ENCODE peak calls at places on chromosomes 1 and 21, in seven cellular contexts. One of them, this sample, is unnamed.

GRCh38 chr1:46173361-46173856 is 1.5 kb upstream of the TSPAN1 start:
- DNase-seq in T-helper 2 cell: no peak
- DNase-seq in activated CD8-positive, alpha-beta memory T cell treated with anti-CD3 and anti-CD28 coated beads for 24 hours: no peak
- DNase-seq in fibroblast of gingiva: no peak
- DNase-seq in A172: peak
- DNase-seq in activated T-helper 1 cell treated with Interleukin-2 at 50 U/mL for 16 hours: no peak
- DNase-seq in brain microvascular endothelial cell: peak
- DNase-seq in this sample: no peak

GRCh38 chr1:87404306-87404705 is 75.6 kb downstream of the LMO4 start:
- DNase-seq in T-helper 2 cell: no peak
- DNase-seq in activated CD8-positive, alpha-beta memory T cell treated with anti-CD3 and anti-CD28 coated beads for 24 hours: no peak
- DNase-seq in fibroblast of gingiva: no peak
- DNase-seq in A172: no peak
- DNase-seq in activated T-helper 1 cell treated with Interleukin-2 at 50 U/mL for 16 hours: no peak
- DNase-seq in brain microvascular endothelial cell: no peak
- DNase-seq in this sample: no peak

GRCh38 chr1:155504207-155504606 is 58.4 kb downstream of the ASH1L start:
- DNase-seq in T-helper 2 cell: no peak
- DNase-seq in activated CD8-positive, alpha-beta memory T cell treated with anti-CD3 and anti-CD28 coated beads for 24 hours: no peak
- DNase-seq in fibroblast of gingiva: no peak
- DNase-seq in A172: peak
- DNase-seq in activated T-helper 1 cell treated with Interleukin-2 at 50 U/mL for 16 hours: no peak
- DNase-seq in brain microvascular endothelial cell: peak
- DNase-seq in this sample: peak

GRCh38 chr1:49408346-49408745 is 615.4 kb downstream of the AGBL4 start:
- DNase-seq in T-helper 2 cell: no peak
- DNase-seq in activated CD8-positive, alpha-beta memory T cell treated with anti-CD3 and anti-CD28 coated beads for 24 hours: no peak
- DNase-seq in fibroblast of gingiva: no peak
- DNase-seq in A172: peak
- DNase-seq in activated T-helper 1 cell treated with Interleukin-2 at 50 U/mL for 16 hours: no peak
- DNase-seq in brain microvascular endothelial cell: no peak
- DNase-seq in this sample: no peak

GRCh38 chr1:18830596-18830995 is 28.9 kb downstream of the TAS1R2 start:
- DNase-seq in T-helper 2 cell: no peak
- DNase-seq in activated CD8-positive, alpha-beta memory T cell treated with anti-CD3 and anti-CD28 coated beads for 24 hours: no peak
- DNase-seq in fibroblast of gingiva: no peak
- DNase-seq in A172: no peak
- DNase-seq in activated T-helper 1 cell treated with Interleukin-2 at 50 U/mL for 16 hours: no peak
- DNase-seq in brain microvascular endothelial cell: no peak
- DNase-seq in this sample: no peak

GRCh38 chr1:223203011-223203410 is 60.0 kb upstream of the TLR5 start:
- DNase-seq in T-helper 2 cell: no peak
- DNase-seq in activated CD8-positive, alpha-beta memory T cell treated with anti-CD3 and anti-CD28 coated beads for 24 hours: no peak
- DNase-seq in fibroblast of gingiva: no peak
- DNase-seq in A172: no peak
- DNase-seq in activated T-helper 1 cell treated with Interleukin-2 at 50 U/mL for 16 hours: no peak
- DNase-seq in brain microvascular endothelial cell: no peak
- DNase-seq in this sample: no peak

GRCh38 chr1:152997911-152998310 is 3.6 kb upstream of the SPRR3 start:
- DNase-seq in T-helper 2 cell: no peak
- DNase-seq in activated CD8-positive, alpha-beta memory T cell treated with anti-CD3 and anti-CD28 coated beads for 24 hours: no peak
- DNase-seq in fibroblast of gingiva: no peak
- DNase-seq in A172: no peak
- DNase-seq in activated T-helper 1 cell treated with Interleukin-2 at 50 U/mL for 16 hours: no peak
- DNase-seq in brain microvascular endothelial cell: no peak
- DNase-seq in this sample: no peak

GRCh38 chr1:40751802-40752201 is 31.8 kb upstream of the KCNQ4 start:
- DNase-seq in T-helper 2 cell: no peak
- DNase-seq in activated CD8-positive, alpha-beta memory T cell treated with anti-CD3 and anti-CD28 coated beads for 24 hours: no peak
- DNase-seq in fibroblast of gingiva: no peak
- DNase-seq in A172: no peak
- DNase-seq in activated T-helper 1 cell treated with Interleukin-2 at 50 U/mL for 16 hours: no peak
- DNase-seq in brain microvascular endothelial cell: no peak
- DNase-seq in this sample: no peak

GRCh38 chr1:94927405-94928175 is 680 bp upstream of the CNN3 start:
- DNase-seq in T-helper 2 cell: no peak
- DNase-seq in activated CD8-positive, alpha-beta memory T cell treated with anti-CD3 and anti-CD28 coated beads for 24 hours: no peak
- DNase-seq in fibroblast of gingiva: peak
- DNase-seq in A172: peak
- DNase-seq in activated T-helper 1 cell treated with Interleukin-2 at 50 U/mL for 16 hours: no peak
- DNase-seq in brain microvascular endothelial cell: peak
- DNase-seq in this sample: no peak

GRCh38 chr21:42568834-42569731 is 55.4 kb downstream of the SLC37A1 start:
- DNase-seq in T-helper 2 cell: no peak
- DNase-seq in activated CD8-positive, alpha-beta memory T cell treated with anti-CD3 and anti-CD28 coated beads for 24 hours: peak
- DNase-seq in fibroblast of gingiva: no peak
- DNase-seq in A172: no peak
- DNase-seq in activated T-helper 1 cell treated with Interleukin-2 at 50 U/mL for 16 hours: no peak
- DNase-seq in brain microvascular endothelial cell: no peak
- DNase-seq in this sample: no peak

GRCh38 chr1:174982971-174983689 is 16.6 kb upstream of the CACYBP start:
- DNase-seq in T-helper 2 cell: no peak
- DNase-seq in activated CD8-positive, alpha-beta memory T cell treated with anti-CD3 and anti-CD28 coated beads for 24 hours: no peak
- DNase-seq in fibroblast of gingiva: peak
- DNase-seq in A172: peak
- DNase-seq in activated T-helper 1 cell treated with Interleukin-2 at 50 U/mL for 16 hours: no peak
- DNase-seq in brain microvascular endothelial cell: peak
- DNase-seq in this sample: no peak

GRCh38 chr1:226119169-226119568 is 56.7 kb downstream of the H3-3A start:
- DNase-seq in T-helper 2 cell: no peak
- DNase-seq in activated CD8-positive, alpha-beta memory T cell treated with anti-CD3 and anti-CD28 coated beads for 24 hours: no peak
- DNase-seq in fibroblast of gingiva: no peak
- DNase-seq in A172: no peak
- DNase-seq in activated T-helper 1 cell treated with Interleukin-2 at 50 U/mL for 16 hours: no peak
- DNase-seq in brain microvascular endothelial cell: no peak
- DNase-seq in this sample: no peak

GRCh38 chr1:63874278-63874880 is 100.6 kb downstream of the ROR1 start:
- DNase-seq in T-helper 2 cell: no peak
- DNase-seq in activated CD8-positive, alpha-beta memory T cell treated with anti-CD3 and anti-CD28 coated beads for 24 hours: no peak
- DNase-seq in fibroblast of gingiva: no peak
- DNase-seq in A172: peak
- DNase-seq in activated T-helper 1 cell treated with Interleukin-2 at 50 U/mL for 16 hours: no peak
- DNase-seq in brain microvascular endothelial cell: no peak
- DNase-seq in this sample: no peak

GRCh38 chr1:185441608-185442007 is 124.6 kb upstream of the IVNS1ABP start:
- DNase-seq in T-helper 2 cell: no peak
- DNase-seq in activated CD8-positive, alpha-beta memory T cell treated with anti-CD3 and anti-CD28 coated beads for 24 hours: no peak
- DNase-seq in fibroblast of gingiva: peak
- DNase-seq in A172: peak
- DNase-seq in activated T-helper 1 cell treated with Interleukin-2 at 50 U/mL for 16 hours: no peak
- DNase-seq in brain microvascular endothelial cell: peak
- DNase-seq in this sample: no peak

This sample was measured in fibroblast of the conjunctiva.